ENCODE peak calls at places on chromosome 1, in nine cellular contexts. F is body of pancreas, V is heart left ventricle, I is ovary, S is tibial nerve, Y is Peyer's patch, D is thyroid gland, A is uterus, C is HepG2. M is an unnamed sample.

GRCh38 chr1:99180343-99180808 is 83.9 kb upstream of the PLPPR4 start:
- DNase-seq in F (peak; percentile 80), V (peak; percentile 77), I (peak; percentile 74), S (peak; percentile 89), Y (no peak), D (peak; percentile 79), A (peak; percentile 49), C (peak; percentile 73), M (peak; percentile 83)

GRCh38 chr1:31372961-31373896 is at the start of gene FABP3:
- DNase-seq in F (peak; percentile 83), V (peak; percentile 94), I (peak; percentile 79), S (peak; percentile 38), Y (peak; percentile 85), D (peak; percentile 96), A (peak; percentile 71), C (peak; percentile 71), M (peak; percentile 97)

GRCh38 chr1:81869286-81869685 is 68.6 kb downstream of the ADGRL2 start:
- DNase-seq in F (no peak), V (no peak), I (no peak), S (no peak), Y (no peak), D (no peak), A (no peak), C (no peak), M (no peak)

GRCh38 chr1:22111115-22111514 is 31.8 kb downstream of the WNT4 start:
- DNase-seq in F (no peak), V (no peak), I (no peak), S (no peak), Y (no peak), D (no peak), A (no peak), C (no peak), M (no peak)

GRCh38 chr1:24566266-24566867 is 10.5 kb downstream of the NCMAP start:
- DNase-seq in F (no peak), V (no peak), I (no peak), S (no peak), Y (no peak), D (no peak), A (no peak), C (no peak), M (no peak)

GRCh38 chr1:832136-832535 is 91.6 kb upstream of the SAMD11 start:
- DNase-seq in F (no peak), V (no peak), I (no peak), S (no peak), Y (no peak), D (peak; percentile 54), A (no peak), C (no peak), M (no peak)

GRCh38 chr1:197674286-197674685 is 101.0 kb downstream of the DENND1B start:
- DNase-seq in F (no peak), V (no peak), I (no peak), S (no peak), Y (no peak), D (no peak), A (no peak), C (no peak), M (no peak)

GRCh38 chr1:165034136-165034535 is 322.4 kb downstream of the LMX1A start:
- DNase-seq in F (no peak), V (no peak), I (no peak), S (no peak), Y (no peak), D (no peak), A (no peak), C (no peak), M (no peak)

GRCh38 chr1:55632058-55632457 is 416.9 kb upstream of the USP24 start:
- DNase-seq in F (no peak), V (no peak), I (no peak), S (no peak), Y (no peak), D (no peak), A (no peak), C (no peak), M (no peak)

GRCh38 chr1:1132928-1133750 is 17.2 kb upstream of the C1orf159 start:
- DNase-seq in F (peak; percentile 78), V (peak; percentile 68), I (no peak), S (peak; percentile 39), Y (peak; percentile 87), D (no peak), A (no peak), C (no peak), M (no peak)

GRCh38 chr1:159088050-159088449 is 11.5 kb upstream of the AIM2 start:
- DNase-seq in F (no peak), V (no peak), I (no peak), S (no peak), Y (no peak), D (no peak), A (no peak), C (no peak), M (peak; percentile 22)

GRCh38 chr1:29603622-29604021 is 367.3 kb downstream of the PTPRU start:
- DNase-seq in F (peak; percentile 17), V (no peak), I (no peak), S (no peak), Y (no peak), D (no peak), A (no peak), C (no peak), M (no peak)

GRCh38 chr1:22507582-22507981 is 55.7 kb upstream of the EPHA8 start:
- DNase-seq in F (no peak), V (no peak), I (no peak), S (no peak), Y (no peak), D (no peak), A (no peak), C (no peak), M (no peak)

GRCh38 chr1:244054247-244054923 is 3.3 kb downstream of the ZBTB18 start:
- DNase-seq in F (no peak), V (no peak), I (no peak), S (no peak), Y (peak; percentile 45), D (no peak), A (no peak), C (no peak), M (no peak)

GRCh38 chr1:83043192-83043591 is 955.7 kb downstream of the TTLL7 start:
- DNase-seq in F (no peak), V (no peak), I (no peak), S (no peak), Y (no peak), D (no peak), A (no peak), C (no peak), M (no peak)

GRCh38 chr1:19799877-19800804 is at the start of gene TMCO4:
- DNase-seq in F (peak; percentile 61), V (peak; percentile 60), I (peak; percentile 47), S (peak; percentile 33), Y (peak; percentile 85), D (peak; percentile 66), A (peak; percentile 55), C (peak; percentile 25), M (peak; percentile 62)

GRCh38 chr1:89483757-89484077 is 40.9 kb upstream of the LRRC8B start:
- DNase-seq in F (no peak), V (no peak), I (no peak), S (no peak), Y (no peak), D (no peak), A (no peak), C (no peak), M (no peak)

DNA sequence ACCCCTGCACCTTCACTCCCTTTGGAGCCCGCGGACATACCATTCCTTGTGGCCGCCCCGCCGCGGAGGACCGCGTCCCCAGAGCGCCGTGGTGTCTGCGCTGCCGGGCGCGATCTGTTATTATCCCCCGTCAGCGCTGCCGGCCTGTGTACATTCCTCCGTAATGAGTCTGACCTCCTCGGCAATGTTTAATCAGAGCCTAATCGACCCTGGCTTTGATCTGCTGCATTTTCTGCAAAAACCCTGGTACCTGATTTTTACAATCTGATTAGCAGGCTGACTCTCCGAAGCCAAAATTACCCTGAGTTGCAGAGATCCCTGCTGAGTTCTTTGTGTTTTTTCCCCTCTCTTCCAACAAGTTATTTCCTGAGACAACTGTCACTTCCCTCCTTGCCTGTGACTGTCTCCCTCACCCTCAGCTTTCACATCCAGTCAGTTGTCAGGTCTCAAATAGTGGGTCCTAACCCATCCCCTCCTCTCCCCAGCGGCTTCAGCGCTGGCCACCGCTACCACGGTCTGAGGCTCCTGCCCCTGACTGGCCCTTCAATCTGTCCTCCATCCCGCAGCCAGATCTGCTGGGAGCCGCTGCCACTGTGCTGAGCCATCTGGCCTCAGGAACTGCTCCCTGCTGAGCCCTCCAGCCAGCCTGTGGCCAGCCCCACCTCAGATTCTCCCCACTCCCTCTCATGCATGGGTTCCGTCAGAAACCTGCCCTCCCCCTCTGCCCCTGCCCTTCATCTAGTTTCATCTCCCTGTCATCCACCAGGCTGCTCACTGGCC is 53.5 kb downstream of the GLIS1 start:
- DNase-seq in F (peak; percentile 19), V (no peak), I (no peak), S (no peak), Y (no peak), D (no peak), A (no peak), C (peak; percentile 32), M (no peak)
- TF ChIP-seq POLR2A in F (no peak), V (no peak), I (no peak), S (no peak), Y (no peak), D (no peak), A (no peak), C (no peak), M (no peak)

DNA sequence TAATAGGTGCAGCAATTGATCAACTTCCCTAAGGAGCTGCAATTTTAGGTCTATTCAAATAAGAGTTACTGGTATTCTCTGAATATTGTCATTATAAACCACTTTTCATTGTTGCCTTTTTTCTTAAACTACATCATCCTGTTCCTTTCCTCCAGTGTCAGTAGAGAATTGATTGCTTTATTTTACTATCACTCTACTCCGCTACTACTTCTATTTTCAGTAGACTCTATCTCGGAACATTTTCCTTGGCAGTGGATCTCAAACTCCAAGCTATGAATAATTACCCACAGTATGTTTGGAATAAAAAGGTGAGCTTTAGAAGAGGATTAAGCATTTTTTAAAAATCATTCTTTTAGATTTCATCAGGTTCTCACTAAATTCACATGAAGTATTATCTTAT is 224.9 kb downstream of the GREM2 start:
- DNase-seq in F (no peak), V (no peak), I (no peak), S (no peak), Y (no peak), D (no peak), A (no peak), C (no peak), M (no peak)
- H3K4me3 ChIP-seq in F (no peak overlapping the region), V (no peak overlapping the region), I (no peak overlapping the region), S (no peak overlapping the region), Y (no peak overlapping the region), D (no peak overlapping the region), A (no peak overlapping the region), C (no peak overlapping the region), M (no peak overlapping the region)

GRCh38 chr1:209073879-209074278 is 509.6 kb upstream of the CAMK1G start:
- DNase-seq in F (no peak), V (no peak), I (no peak), S (no peak), Y (no peak), D (no peak), A (no peak), C (no peak), M (no peak)
- TF ChIP-seq POLR2A in F (no peak), V (no peak), I (no peak), S (no peak), Y (no peak), D (no peak), A (no peak), C (no peak), M (no peak)

DNA sequence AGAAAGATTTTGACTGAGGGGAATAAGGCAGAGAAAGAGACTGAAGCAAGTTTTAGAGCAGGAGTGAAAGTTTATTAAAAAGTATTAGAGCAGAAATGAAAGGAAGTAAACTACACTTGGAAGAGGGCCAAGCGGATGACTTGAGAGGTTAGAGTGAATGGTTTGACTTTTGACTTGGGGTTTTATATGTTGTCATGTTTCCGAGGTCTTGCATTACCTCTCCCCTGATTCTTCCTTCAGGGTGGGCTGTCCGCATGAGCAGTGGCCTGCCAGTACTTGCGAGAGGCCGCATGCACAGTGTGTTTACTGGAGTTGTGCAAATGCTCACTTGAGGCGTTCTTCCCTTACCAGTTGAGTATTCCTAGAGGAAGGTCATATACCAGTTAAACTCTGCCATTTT is 13.0 kb upstream of the DENND2D start:
- DNase-seq in F (no peak), V (no peak), I (no peak), S (no peak), Y (no peak), D (no peak), A (no peak), C (no peak), M (no peak)
- H3K4me3 ChIP-seq in F (no peak overlapping the region), V (no peak overlapping the region), I (no peak overlapping the region), S (no peak overlapping the region), Y (no peak overlapping the region), D (no peak overlapping the region), A (no peak overlapping the region), C (no peak overlapping the region), M (no peak overlapping the region)

M was measured in adrenal gland.